ENCODE peak calls at places on chromosomes 4 and X, in eight cellular contexts. Q is activated T-cell treated with anti-CD3 and anti-CD28 coated beads, Interleukin-2, amount 50 U/mL, for 72 hours; I is kidney glomerular epithelial cell; N is ascending aorta; W is GM23338; K is NCI-H1105; X is activated T-helper 9 cell treated with anti-CD3 and anti-CD28 coated beads, Interleukin-2, amount 50 U/mL, for 16 hours; R is NCI-H2081. O is an unnamed sample.

GRCh38 chr4:34323549-34324325 is 1920.6 kb downstream of the ARAP2 start:
- DNase-seq in K (no peak), X (no peak), I (no peak), Q (no peak), W (peak; percentile 5), N (no peak), R (no peak), O (no peak)

GRCh38 chrX:133171962-133172708 is 46.0 kb downstream of the TFDP3 start:
- DNase-seq in I (peak; percentile 2), R (no peak), Q (no peak), K (no peak), N (no peak), X (no peak), W (peak; percentile 33), O (no peak)

GRCh38 chr4:37758226-37758625 is 68.3 kb upstream of the PGM2 start:
- DNase-seq in R (no peak), W (no peak), I (peak; percentile 11), X (no peak), Q (no peak), K (no peak), N (no peak), O (no peak)

GRCh38 chrX:150781711-150782110 is 88.5 kb downstream of the MTMR1 start:
- DNase-seq in N (no peak), X (no peak), R (no peak), Q (no peak), I (no peak), W (no peak), K (no peak), O (no peak)

GRCh38 chr4:72846280-72847111 is 223.0 kb downstream of the COX18 start:
- DNase-seq in K (no peak), N (no peak), Q (no peak), X (no peak), R (no peak), I (no peak), W (peak; percentile 84), O (no peak)

GRCh38 chr4:76856183-76856969 is 41.6 kb downstream of the SOWAHB start:
- DNase-seq in Q (no peak), N (no peak), X (no peak), I (peak; percentile 37), K (no peak), R (no peak), W (no peak), O (no peak)

GRCh38 chr4:87718221-87718620 is 68.1 kb downstream of the DMP1 start:
- DNase-seq in K (no peak), R (no peak), X (no peak), I (no peak), N (no peak), Q (no peak), W (no peak), O (no peak)

GRCh38 chrX:776529-777230 is 146.1 kb downstream of the SHOX start:
- DNase-seq in K (no peak), X (no peak), I (no peak), N (no peak), R (no peak), W (no peak), Q (no peak), O (no peak)

GRCh38 chr4:148653681-148654080 is 211.5 kb upstream of the NR3C2 start:
- DNase-seq in I (no peak), N (no peak), K (no peak), R (no peak), W (no peak), X (no peak), Q (no peak), O (no peak)

GRCh38 chr4:101355767-101356702 is 8.7 kb upstream of the PPP3CA start:
- DNase-seq in K (no peak), R (no peak), X (no peak), W (no peak), Q (no peak), I (peak; percentile 79), N (no peak), O (no peak)

GRCh38 chr4:187064033-187064432 is 340.4 kb upstream of the FAT1 start:
- DNase-seq in I (no peak), Q (no peak), N (no peak), W (no peak), K (no peak), X (no peak), R (no peak), O (no peak)

GRCh38 chrX:11541510-11541909 is 124.2 kb downstream of the ARHGAP6 start:
- DNase-seq in K (no peak), X (no peak), Q (no peak), N (no peak), I (no peak), W (no peak), R (no peak), O (no peak)

GRCh38 chrX:112536544-112536943 is 143.2 kb downstream of the LHFPL1 start:
- DNase-seq in I (no peak), Q (no peak), R (no peak), N (no peak), X (no peak), K (no peak), W (peak; percentile 80), O (no peak)

O was measured in activated naive CD4-positive, alpha-beta T cell treated with Interleukin-2 at 50 U/mL for 16 hours.